ENCODE peak calls at places on chromosomes 12 and 14, in four cellular contexts. F is GM12864, Y is endodermal cell, B is gastrocnemius medialis. I is an unnamed sample.

GRCh38 chr12:103140217-103140616 is 182.7 kb downstream of the ASCL1 start:
- DNase-seq in F (no peak), Y (no peak), B (no peak), I (no peak)

GRCh38 chr12:6020930-6021329 is 75.9 kb upstream of the ANO2 start:
- DNase-seq in F (no peak), Y (no peak), B (no peak), I (no peak)

GRCh38 chr12:2824541-2824940 is 10.3 kb downstream of the NRIP2 start:
- DNase-seq in F (no peak), Y (no peak), B (no peak), I (no peak)

GRCh38 chr12:39145175-39145999 is 240.0 kb upstream of the CPNE8 start:
- DNase-seq in F (no peak), Y (peak), B (no peak), I (peak)

GRCh38 chr12:6684609-6685008 is 4.6 kb downstream of the ZNF384 start:
- DNase-seq in F (no peak), Y (peak), B (no peak), I (no peak)

GRCh38 chr12:131034631-131035267 is 81.0 kb downstream of the ADGRD1 start:
- DNase-seq in F (no peak), Y (no peak), B (no peak), I (peak)

GRCh38 chr12:102408487-102409297 is 71.7 kb downstream of the IGF1 start:
- DNase-seq in F (no peak), Y (no peak), B (no peak), I (no peak)

GRCh38 chr14:50312734-50313054 is 570 bp downstream of the DMAC2L start:
- DNase-seq in F (peak), Y (no peak), B (no peak), I (no peak)

GRCh38 chr14:69079747-69080146 is 73.2 kb downstream of the DCAF5 start:
- DNase-seq in F (no peak), Y (no peak), B (no peak), I (no peak)

GRCh38 chr12:47408171-47408871 is 297.5 kb downstream of the RPAP3 start:
- DNase-seq in F (peak), Y (peak), B (no peak), I (peak)

GRCh38 chr12:5173511-5174011 is 129.9 kb downstream of the KCNA5 start:
- DNase-seq in F (no peak), Y (no peak), B (peak), I (no peak)

DNA sequence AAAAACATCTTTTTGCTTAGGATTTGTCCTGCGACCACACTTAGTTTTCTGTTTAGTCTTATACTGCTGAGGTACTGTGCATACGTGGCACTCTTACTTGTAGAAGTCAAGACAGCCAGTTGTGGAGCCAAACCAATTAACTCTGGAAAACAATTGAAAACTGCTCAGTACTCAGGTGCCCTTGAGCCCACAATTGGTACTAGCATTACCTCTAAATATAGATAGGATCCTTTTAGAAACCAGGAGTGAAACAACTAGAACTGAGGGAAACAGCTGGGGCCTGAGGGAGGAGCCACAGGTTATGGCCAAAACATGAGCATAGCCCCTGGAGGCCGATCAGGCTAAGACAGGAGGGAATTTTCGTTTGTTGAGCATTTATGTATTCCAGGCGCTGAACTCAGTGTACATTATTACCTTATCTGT is 2.5 kb downstream of the SPATS2 start:
- DNase-seq in F (peak), Y (peak), B (peak), I (peak)
- TF ChIP-seq CTCF in F (peak), Y (peak), B (peak), I (no peak)

GRCh38 chr12:109527489-109528123 is 45.7 kb downstream of the MMAB start:
- DNase-seq in F (no peak), Y (no peak), B (no peak), I (no peak)
- TF ChIP-seq CTCF in F (no peak), Y (no peak), B (no peak), I (no peak)

DNA sequence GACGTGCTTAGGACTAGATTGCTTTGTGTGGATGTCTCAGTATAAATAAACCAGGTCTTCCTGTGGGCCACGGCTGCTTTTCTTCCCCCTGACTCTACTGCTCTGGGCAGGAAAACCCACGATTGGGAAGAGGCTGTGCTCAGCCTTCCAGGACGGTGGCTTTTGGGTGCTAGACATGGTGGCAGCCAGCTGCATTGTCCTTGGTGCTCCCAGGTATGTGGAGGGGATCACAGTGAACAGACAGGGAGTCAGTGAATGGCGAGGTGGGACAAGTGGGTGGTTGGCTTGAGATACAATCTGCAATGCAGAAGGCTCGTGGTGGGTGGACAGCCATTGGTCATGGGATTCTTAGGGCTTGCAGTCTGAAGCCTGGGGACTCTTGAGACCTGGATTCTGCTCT is 366.3 kb downstream of the AACS start:
- DNase-seq in F (no peak), Y (peak), B (no peak), I (no peak)
- TF ChIP-seq CTCF in F (no peak), Y (no peak), B (no peak), I (no peak)

GRCh38 chr14:99036594-99037293 is 235.3 kb downstream of the BCL11B start:
- DNase-seq in F (no peak), Y (peak), B (no peak), I (no peak)

GRCh38 chr14:99037777-99038176 is 234.2 kb downstream of the BCL11B start:
- DNase-seq in F (no peak), Y (peak), B (no peak), I (no peak)

GRCh38 chr14:99035268-99035667 is 236.7 kb downstream of the BCL11B start:
- DNase-seq in F (no peak), Y (no peak), B (no peak), I (no peak)

GRCh38 chr14:99034711-99035171 is 237.3 kb downstream of the BCL11B start:
- DNase-seq in F (no peak), Y (peak), B (no peak), I (no peak)

GRCh38 chr14:99035712-99036593 is 236.0 kb downstream of the BCL11B start:
- DNase-seq in F (no peak), Y (peak), B (peak), I (no peak)
- TF ChIP-seq CTCF in F (no peak), Y (peak), B (no peak), I (no peak)